ENCODE peak calls at places on chromosomes 12 and 14, in ten cellular contexts. M, B, L, X, D, C, R, Y, N and K are unnamed samples.

GRCh38 chr12:64187370-64187769 is 34.7 kb downstream of the KICS2 start:
- DNase-seq in Y (no peak), D (no peak), M (no peak), L (no peak), X (peak; percentile 79), N (no peak), R (no peak), C (no peak), B (no peak), K (no peak)

GRCh38 chr12:7832059-7832696 is 40.5 kb downstream of the SLC2A14 start:
- DNase-seq in Y (no peak), C (no peak), R (no peak), D (peak; percentile 35), N (peak; percentile 89), L (no peak), M (no peak), B (peak; percentile 74), X (peak; percentile 47), K (no peak)

GRCh38 chr12:19375888-19376287 is 63.4 kb upstream of the AEBP2 start:
- DNase-seq in X (no peak), R (no peak), L (no peak), D (no peak), B (no peak), M (no peak), Y (no peak), C (no peak), N (no peak), K (no peak)

GRCh38 chr14:80762829-80763228 is 178.7 kb downstream of the CEP128 start:
- DNase-seq in Y (no peak), D (no peak), B (no peak), M (no peak), X (no peak), C (no peak), N (no peak), L (no peak), R (no peak), K (no peak)

GRCh38 chr14:83706555-83706954 is 1823.4 kb upstream of the FLRT2 start:
- DNase-seq in Y (no peak), R (no peak), X (no peak), C (no peak), D (peak; percentile 15), N (no peak), B (no peak), L (no peak), M (no peak), K (no peak)

GRCh38 chr14:104688755-104689619 is at the start of gene INF2:
- DNase-seq in N (peak; percentile 88), R (no peak), L (no peak), D (no peak), B (peak; percentile 77), M (no peak), C (peak; percentile 52), Y (peak; percentile 69), X (peak; percentile 69), K (no peak)

GRCh38 chr12:107138990-107139389 is 45.6 kb upstream of the CRY1 start:
- DNase-seq in D (no peak), Y (no peak), R (no peak), N (no peak), X (no peak), M (no peak), B (no peak), L (no peak), C (no peak), K (no peak)

GRCh38 chr14:55730602-55731001 is 150.6 kb downstream of the KTN1 start:
- DNase-seq in D (no peak), M (no peak), B (peak; percentile 58), R (no peak), X (no peak), L (no peak), Y (no peak), N (no peak), C (no peak), K (no peak)

GRCh38 chr14:104387385-104388010 is 192.1 kb upstream of the C14orf180 start:
- DNase-seq in C (no peak), L (no peak), Y (no peak), B (no peak), D (no peak), M (no peak), N (no peak), R (no peak), X (no peak), K (peak; percentile 64)

GRCh38 chr12:64673490-64674169 is 63.3 kb downstream of the RASSF3 start:
- DNase-seq in L (no peak), B (no peak), R (no peak), M (no peak), C (no peak), X (peak; percentile 38), N (no peak), D (no peak), Y (no peak), K (no peak)